ENCODE peak calls at places on chromosomes 12 and 14, in four cellular contexts. One of them, this sample, is unnamed.

GRCh38 chr12:2292560-2292959 is 239.8 kb downstream of the CACNA1C start:
- DNase-seq in iPS DF 6.9: no peak
- DNase-seq in ureter: no peak
- DNase-seq in transverse colon: no peak
- DNase-seq in this sample: no peak

GRCh38 chr14:103483600-103483999 is 39.0 kb downstream of the CKB start:
- DNase-seq in iPS DF 6.9: no peak
- DNase-seq in ureter: no peak
- DNase-seq in transverse colon: no peak
- DNase-seq in this sample: no peak

GRCh38 chr14:76352639-76353281 is 23.2 kb upstream of the ESRRB start:
- DNase-seq in iPS DF 6.9: no peak
- DNase-seq in ureter: no peak
- DNase-seq in transverse colon: peak; percentile 20
- DNase-seq in this sample: no peak

GRCh38 chr12:8996682-8997405 is 7.5 kb downstream of the KLRG1 start:
- DNase-seq in iPS DF 6.9: no peak
- DNase-seq in ureter: no peak
- DNase-seq in transverse colon: no peak
- DNase-seq in this sample: no peak

GRCh38 chr12:110689002-110689600 is at the start of gene HVCN1:
- DNase-seq in iPS DF 6.9: no peak
- DNase-seq in ureter: peak; percentile 58
- DNase-seq in transverse colon: peak; percentile 60
- DNase-seq in this sample: no peak

GRCh38 chr12:73274972-73275371 is 1002.8 kb downstream of the TRHDE start:
- DNase-seq in iPS DF 6.9: no peak
- DNase-seq in ureter: no peak
- DNase-seq in transverse colon: no peak
- DNase-seq in this sample: no peak

GRCh38 chr12:27787559-27787958 is 7.5 kb upstream of the MANSC4 start:
- DNase-seq in iPS DF 6.9: no peak
- DNase-seq in ureter: no peak
- DNase-seq in transverse colon: no peak
- DNase-seq in this sample: no peak

GRCh38 chr12:63844391-63845341 is at the start of gene SRGAP1:
- DNase-seq in iPS DF 6.9: no peak
- DNase-seq in ureter: peak; percentile 74
- DNase-seq in transverse colon: peak; percentile 62
- DNase-seq in this sample: no peak

GRCh38 chr12:95173392-95174251 is 43.6 kb downstream of the FGD6 start:
- DNase-seq in iPS DF 6.9: no peak
- DNase-seq in ureter: peak; percentile 77
- DNase-seq in transverse colon: peak; percentile 65
- DNase-seq in this sample: no peak

GRCh38 chr14:32947792-32948191 is 9.1 kb downstream of the NPAS3 start:
- DNase-seq in iPS DF 6.9: no peak
- DNase-seq in ureter: no peak
- DNase-seq in transverse colon: no peak
- DNase-seq in this sample: no peak

GRCh38 chr12:53937099-53937498 is 1.5 kb upstream of the HOXC13 start:
- DNase-seq in iPS DF 6.9: no peak
- DNase-seq in ureter: no peak
- DNase-seq in transverse colon: no peak
- DNase-seq in this sample: no peak

GRCh38 chr12:44618960-44619359 is 257.2 kb downstream of the NELL2 start:
- DNase-seq in iPS DF 6.9: no peak
- DNase-seq in ureter: no peak
- DNase-seq in transverse colon: no peak
- DNase-seq in this sample: no peak

GRCh38 chr12:120234643-120235368 is 30.7 kb downstream of the PXN start:
- DNase-seq in iPS DF 6.9: no peak
- DNase-seq in ureter: peak; percentile 88
- DNase-seq in transverse colon: peak; percentile 77
- DNase-seq in this sample: no peak

GRCh38 chr14:22980672-22981089 is 1.7 kb downstream of the AJUBA start:
- DNase-seq in iPS DF 6.9: no peak
- DNase-seq in ureter: peak; percentile 58
- DNase-seq in transverse colon: peak; percentile 59
- DNase-seq in this sample: no peak

GRCh38 chr12:15830538-15830937 is 41.4 kb upstream of the EPS8 start:
- DNase-seq in iPS DF 6.9: no peak
- DNase-seq in ureter: no peak
- DNase-seq in transverse colon: no peak
- DNase-seq in this sample: no peak

GRCh38 chr12:74537126-74537706 is 419 bp upstream of the ATXN7L3B start:
- DNase-seq in iPS DF 6.9: no peak
- DNase-seq in ureter: no peak
- DNase-seq in transverse colon: no peak
- DNase-seq in this sample: no peak

GRCh38 chr12:70831538-70831937 is 89.0 kb downstream of the PTPRR start:
- DNase-seq in iPS DF 6.9: no peak
- DNase-seq in ureter: no peak
- DNase-seq in transverse colon: no peak
- DNase-seq in this sample: no peak

GRCh38 chr12:54002278-54002914 is 2.4 kb downstream of the HOXC9 start:
- DNase-seq in iPS DF 6.9: no peak
- DNase-seq in ureter: no peak
- DNase-seq in transverse colon: no peak
- DNase-seq in this sample: no peak

GRCh38 chr14:35879654-35880249 is 53.6 kb downstream of the BRMS1L start:
- DNase-seq in iPS DF 6.9: no peak
- DNase-seq in ureter: no peak
- DNase-seq in transverse colon: no peak
- DNase-seq in this sample: no peak

GRCh38 chr14:52124791-52125661 is 56.2 kb upstream of the NID2 start:
- DNase-seq in iPS DF 6.9: peak; percentile 54
- DNase-seq in ureter: no peak
- DNase-seq in transverse colon: no peak
- DNase-seq in this sample: peak; percentile 83

GRCh38 chr12:6772729-6773661 is 675 bp downstream of the LAG3 start:
- DNase-seq in iPS DF 6.9: no peak
- DNase-seq in ureter: no peak
- DNase-seq in transverse colon: no peak
- DNase-seq in this sample: no peak

GRCh38 chr12:106084048-106084671 is 54.6 kb downstream of the NUAK1 start:
- DNase-seq in iPS DF 6.9: peak; percentile 45
- DNase-seq in ureter: no peak
- DNase-seq in transverse colon: no peak
- DNase-seq in this sample: peak; percentile 67

GRCh38 chr14:59060841-59061240 is 127.6 kb upstream of the DAAM1 start:
- DNase-seq in iPS DF 6.9: no peak
- DNase-seq in ureter: no peak
- DNase-seq in transverse colon: no peak
- DNase-seq in this sample: no peak

GRCh38 chr12:76183459-76184186 is 99.1 kb upstream of the NAP1L1 start:
- DNase-seq in iPS DF 6.9: no peak
- DNase-seq in ureter: peak; percentile 43
- DNase-seq in transverse colon: no peak
- DNase-seq in this sample: no peak